ENCODE peak calls at places on chromosomes 1 and 21, in four cellular contexts. T is K562, J is SK-N-SH, C is HepG2. K is an unnamed sample.

GRCh38 chr1:45820173-45820572 is 16.8 kb downstream of the MAST2 start:
- DNase-seq in T (no peak), J (no peak), C (no peak), K (no peak)

GRCh38 chr1:7644906-7645750 is 126.0 kb upstream of the VAMP3 start:
- DNase-seq in T (no peak), J (peak), C (peak), K (no peak)

GRCh38 chr1:156618853-156619581 is at the start of gene HAPLN2:
- DNase-seq in T (peak), J (no peak), C (peak), K (no peak)

GRCh38 chr1:108817811-108818210 is 39.1 kb downstream of the AKNAD1 start:
- DNase-seq in T (no peak), J (no peak), C (no peak), K (no peak)

GRCh38 chr21:29360799-29361765 is 62.4 kb downstream of the BACH1 start:
- DNase-seq in T (no peak), J (no peak), C (no peak), K (no peak)

GRCh38 chr1:109877320-109877771 is 33.3 kb upstream of the CSF1 start:
- DNase-seq in T (peak), J (no peak), C (peak), K (no peak)

GRCh38 chr1:213934642-213935041 is 53.1 kb upstream of the PROX1 start:
- DNase-seq in T (no peak), J (no peak), C (no peak), K (no peak)

GRCh38 chr1:182707116-182707515 is 22.7 kb upstream of the RGS8 start:
- DNase-seq in T (no peak), J (no peak), C (no peak), K (no peak)

GRCh38 chr21:41604583-41605041 is 96.7 kb upstream of the TMPRSS2 start:
- DNase-seq in T (no peak), J (no peak), C (no peak), K (no peak)

GRCh38 chr1:212260557-212261342 is 24.5 kb upstream of the PPP2R5A start:
- DNase-seq in T (no peak), J (no peak), C (peak), K (peak)

GRCh38 chr1:195097316-195097715 is 1510.9 kb downstream of the KCNT2 start:
- DNase-seq in T (no peak), J (no peak), C (no peak), K (peak)

GRCh38 chr1:154951901-154952657 is 3.8 kb downstream of the PBXIP1 start:
- DNase-seq in T (no peak), J (peak), C (no peak), K (no peak)

GRCh38 chr21:38769253-38769780 is 36.4 kb upstream of the ETS2 start:
- DNase-seq in T (no peak), J (no peak), C (no peak), K (no peak)

GRCh38 chr1:11567244-11568065 is 86.8 kb downstream of the FBXO2 start:
- DNase-seq in T (no peak), J (no peak), C (no peak), K (no peak)

GRCh38 chr1:29392036-29392435 is 155.7 kb downstream of the PTPRU start:
- DNase-seq in T (no peak), J (no peak), C (no peak), K (no peak)

GRCh38 chr1:223135176-223135575 is 7.9 kb downstream of the TLR5 start:
- DNase-seq in T (no peak), J (no peak), C (no peak), K (no peak)

GRCh38 chr1:6202256-6202655 is 2.9 kb upstream of the RPL22 start:
- DNase-seq in T (no peak), J (no peak), C (no peak), K (no peak)

GRCh38 chr21:43304621-43305335 is 122.2 kb downstream of the SIK1 start:
- DNase-seq in T (no peak), J (no peak), C (no peak), K (no peak)

GRCh38 chr1:204418174-204419063 is 6.8 kb upstream of the PPP1R15B start:
- DNase-seq in T (no peak), J (no peak), C (no peak), K (no peak)

GRCh38 chr1:27591622-27592021 is 12.3 kb downstream of the AHDC1 start:
- DNase-seq in T (no peak), J (no peak), C (no peak), K (no peak)

DNA sequence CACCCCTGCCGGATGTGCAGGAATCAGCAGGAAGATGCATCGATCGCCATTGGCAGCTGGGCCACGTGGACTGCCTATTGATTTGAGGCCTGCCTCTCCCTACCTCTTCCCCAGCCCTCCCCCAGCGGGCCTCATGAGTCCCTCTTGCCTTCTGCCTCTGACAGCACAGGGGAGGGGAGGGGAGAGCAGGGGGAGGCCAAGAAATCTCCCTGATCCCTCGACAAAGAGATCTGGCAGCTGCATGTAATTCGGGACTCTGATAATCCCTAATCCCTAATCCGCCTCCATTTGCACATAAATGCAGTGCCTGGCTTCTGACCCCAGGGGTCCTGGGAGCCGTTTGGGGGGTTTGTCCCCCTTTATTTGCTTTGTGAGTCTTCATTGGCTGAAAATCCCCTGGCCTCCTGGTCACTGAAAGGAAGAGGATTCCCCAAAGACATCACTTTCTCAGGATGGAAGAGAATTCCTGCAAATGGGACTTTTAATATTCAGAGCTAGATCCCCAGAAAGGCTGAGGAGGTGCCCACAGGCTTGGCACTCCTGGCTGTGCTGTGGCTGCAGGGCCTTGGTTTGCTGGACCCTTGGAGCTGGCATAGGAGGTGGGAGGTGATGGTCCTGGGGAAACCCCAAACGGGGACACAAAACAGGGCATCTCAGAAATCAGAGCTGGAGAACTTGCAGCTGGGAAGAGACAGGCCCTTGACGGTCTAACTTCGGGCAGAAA is 239.4 kb upstream of the POU3F1 start:
- DNase-seq in T (no peak), J (no peak), C (no peak), K (no peak)
- TF ChIP-seq ELF1 in T (no peak), J (no peak), C (no peak), K (no peak)

GRCh38 chr1:178724734-178725602 is at the start of gene RALGPS2:
- DNase-seq in T (peak), J (peak), C (peak), K (no peak)
- TF ChIP-seq MAX in T (peak), J (no peak), C (no peak), K (no peak)

GRCh38 chr1:196152975-196153374 is 455.3 kb downstream of the KCNT2 start:
- DNase-seq in T (no peak), J (no peak), C (no peak), K (no peak)

GRCh38 chr1:196147530-196147929 is 460.7 kb downstream of the KCNT2 start:
- DNase-seq in T (no peak), J (no peak), C (no peak), K (no peak)

GRCh38 chr1:196155586-196155985 is 452.7 kb downstream of the KCNT2 start:
- DNase-seq in T (no peak), J (no peak), C (no peak), K (no peak)

GRCh38 chr1:196148367-196148970 is 459.8 kb downstream of the KCNT2 start:
- DNase-seq in T (no peak), J (peak), C (peak), K (peak)

DNA sequence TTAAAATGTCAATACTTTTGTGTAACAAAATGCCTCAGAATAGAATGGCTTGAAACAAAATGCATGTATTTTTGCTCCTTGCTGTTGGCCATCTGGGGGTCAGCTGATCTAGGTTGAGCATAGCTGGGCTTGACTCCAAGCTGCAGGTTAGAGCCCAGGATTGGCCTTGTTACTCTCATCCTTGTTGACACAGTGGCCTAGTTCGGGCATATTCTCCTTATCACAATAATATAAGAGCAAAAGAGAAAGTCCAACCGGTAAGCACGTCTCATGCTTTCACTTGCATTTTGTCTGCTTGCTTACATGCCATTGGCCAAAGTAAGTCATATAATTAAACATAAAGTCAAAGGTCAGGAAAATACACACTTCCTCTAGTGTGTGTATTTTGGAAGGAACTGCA is 456.2 kb downstream of the KCNT2 start:
- DNase-seq in T (no peak), J (no peak), C (no peak), K (no peak)
- H2AFZ ChIP-seq in T (peak), J (no peak), C (no peak), K (no peak)

GRCh38 chr1:183953031-183953430 is 84.5 kb downstream of the COLGALT2 start:
- DNase-seq in T (no peak), J (no peak), C (no peak), K (no peak)
- TF ChIP-seq ELF1 in T (no peak), J (no peak), C (no peak), K (no peak)